ENCODE peak calls at places on chromosomes 7 and 10, in five cellular contexts. One of them, this sample, is unnamed.

GRCh38 chr7:140389445-140389844 is 8.9 kb downstream of the SLC37A3 start:
- DNase-seq in fibroblast of pulmonary artery: no peak
- DNase-seq in GM23248: no peak
- DNase-seq in CD8-positive, alpha-beta memory T cell: no peak
- DNase-seq in astrocyte of the spinal cord: no peak
- DNase-seq in this sample: no peak

GRCh38 chr10:35447693-35448407 is 111.5 kb downstream of the CCNY start:
- DNase-seq in fibroblast of pulmonary artery: peak; percentile 90
- DNase-seq in GM23248: peak; percentile 70
- DNase-seq in CD8-positive, alpha-beta memory T cell: no peak
- DNase-seq in astrocyte of the spinal cord: peak; percentile 72
- DNase-seq in this sample: no peak

GRCh38 chr10:122561792-122562191 is 1.2 kb downstream of the DMBT1 start:
- DNase-seq in fibroblast of pulmonary artery: no peak
- DNase-seq in GM23248: no peak
- DNase-seq in CD8-positive, alpha-beta memory T cell: no peak
- DNase-seq in astrocyte of the spinal cord: no peak
- DNase-seq in this sample: no peak

GRCh38 chr10:102752266-102752930 is 8.7 kb downstream of the WBP1L start:
- DNase-seq in fibroblast of pulmonary artery: peak; percentile 78
- DNase-seq in GM23248: peak; percentile 96
- DNase-seq in CD8-positive, alpha-beta memory T cell: no peak
- DNase-seq in astrocyte of the spinal cord: peak; percentile 87
- DNase-seq in this sample: no peak

GRCh38 chr7:155211173-155211572 is 86.5 kb upstream of the INSIG1 start:
- DNase-seq in fibroblast of pulmonary artery: no peak
- DNase-seq in GM23248: no peak
- DNase-seq in CD8-positive, alpha-beta memory T cell: no peak
- DNase-seq in astrocyte of the spinal cord: no peak
- DNase-seq in this sample: no peak

GRCh38 chr7:108156897-108157605 is 26.9 kb upstream of the LAMB4 start:
- DNase-seq in fibroblast of pulmonary artery: no peak
- DNase-seq in GM23248: peak; percentile 58
- DNase-seq in CD8-positive, alpha-beta memory T cell: no peak
- DNase-seq in astrocyte of the spinal cord: no peak
- DNase-seq in this sample: no peak

GRCh38 chr10:75106242-75106641 is 5.2 kb upstream of the SAMD8 start:
- DNase-seq in fibroblast of pulmonary artery: no peak
- DNase-seq in GM23248: peak; percentile 13
- DNase-seq in CD8-positive, alpha-beta memory T cell: no peak
- DNase-seq in astrocyte of the spinal cord: no peak
- DNase-seq in this sample: no peak

GRCh38 chr10:61943699-61944444 is 42.4 kb downstream of the ARID5B start:
- DNase-seq in fibroblast of pulmonary artery: peak; percentile 83
- DNase-seq in GM23248: peak; percentile 77
- DNase-seq in CD8-positive, alpha-beta memory T cell: no peak
- DNase-seq in astrocyte of the spinal cord: peak; percentile 73
- DNase-seq in this sample: peak; percentile 31

GRCh38 chr7:142853739-142854504 is 954 bp upstream of the EPHB6 start:
- DNase-seq in fibroblast of pulmonary artery: peak; percentile 64
- DNase-seq in GM23248: peak; percentile 67
- DNase-seq in CD8-positive, alpha-beta memory T cell: peak; percentile 77
- DNase-seq in astrocyte of the spinal cord: peak; percentile 60
- DNase-seq in this sample: no peak

GRCh38 chr10:125001313-125002043 is 59.6 kb downstream of the ZRANB1 start:
- DNase-seq in fibroblast of pulmonary artery: no peak
- DNase-seq in GM23248: no peak
- DNase-seq in CD8-positive, alpha-beta memory T cell: no peak
- DNase-seq in astrocyte of the spinal cord: no peak
- DNase-seq in this sample: no peak

GRCh38 chr7:11261470-11261869 is 287.8 kb downstream of the PHF14 start:
- DNase-seq in fibroblast of pulmonary artery: no peak
- DNase-seq in GM23248: no peak
- DNase-seq in CD8-positive, alpha-beta memory T cell: no peak
- DNase-seq in astrocyte of the spinal cord: peak; percentile 3
- DNase-seq in this sample: no peak

GRCh38 chr7:105224884-105225651 is 163.7 kb downstream of the SRPK2 start:
- DNase-seq in fibroblast of pulmonary artery: peak; percentile 89
- DNase-seq in GM23248: peak; percentile 95
- DNase-seq in CD8-positive, alpha-beta memory T cell: no peak
- DNase-seq in astrocyte of the spinal cord: peak; percentile 94
- DNase-seq in this sample: peak; percentile 85

GRCh38 chr7:155531686-155532085 is 14.7 kb downstream of the CNPY1 start:
- DNase-seq in fibroblast of pulmonary artery: no peak
- DNase-seq in GM23248: no peak
- DNase-seq in CD8-positive, alpha-beta memory T cell: no peak
- DNase-seq in astrocyte of the spinal cord: no peak
- DNase-seq in this sample: no peak

GRCh38 chr7:42227523-42227922 is 9.5 kb downstream of the GLI3 start:
- DNase-seq in fibroblast of pulmonary artery: no peak
- DNase-seq in GM23248: no peak
- DNase-seq in CD8-positive, alpha-beta memory T cell: no peak
- DNase-seq in astrocyte of the spinal cord: no peak
- DNase-seq in this sample: no peak

GRCh38 chr7:50834679-50835078 is 52.0 kb upstream of the GRB10 start:
- DNase-seq in fibroblast of pulmonary artery: no peak
- DNase-seq in GM23248: peak; percentile 34
- DNase-seq in CD8-positive, alpha-beta memory T cell: no peak
- DNase-seq in astrocyte of the spinal cord: no peak
- DNase-seq in this sample: no peak

GRCh38 chr10:35758086-35758485 is 116.0 kb upstream of the FZD8 start:
- DNase-seq in fibroblast of pulmonary artery: peak; percentile 46
- DNase-seq in GM23248: no peak
- DNase-seq in CD8-positive, alpha-beta memory T cell: no peak
- DNase-seq in astrocyte of the spinal cord: no peak
- DNase-seq in this sample: peak; percentile 63

GRCh38 chr10:70292016-70292415 is 8.2 kb upstream of the NPFFR1 start:
- DNase-seq in fibroblast of pulmonary artery: no peak
- DNase-seq in GM23248: peak; percentile 12
- DNase-seq in CD8-positive, alpha-beta memory T cell: no peak
- DNase-seq in astrocyte of the spinal cord: no peak
- DNase-seq in this sample: no peak

GRCh38 chr10:28939352-28940157 is 262.2 kb downstream of the BAMBI start:
- DNase-seq in fibroblast of pulmonary artery: peak; percentile 98
- DNase-seq in GM23248: peak; percentile 33
- DNase-seq in CD8-positive, alpha-beta memory T cell: no peak
- DNase-seq in astrocyte of the spinal cord: peak; percentile 72
- DNase-seq in this sample: peak; percentile 35

GRCh38 chr10:2944788-2945187 is 122.6 kb upstream of the PFKP start:
- DNase-seq in fibroblast of pulmonary artery: no peak
- DNase-seq in GM23248: no peak
- DNase-seq in CD8-positive, alpha-beta memory T cell: no peak
- DNase-seq in astrocyte of the spinal cord: no peak
- DNase-seq in this sample: no peak

GRCh38 chr10:29297678-29298077 is 8.8 kb downstream of the LYZL1 start:
- DNase-seq in fibroblast of pulmonary artery: no peak
- DNase-seq in GM23248: no peak
- DNase-seq in CD8-positive, alpha-beta memory T cell: no peak
- DNase-seq in astrocyte of the spinal cord: peak; percentile 16
- DNase-seq in this sample: no peak

GRCh38 chr10:124223001-124223710 is 129.8 kb upstream of the CHST15 start:
- DNase-seq in fibroblast of pulmonary artery: no peak
- DNase-seq in GM23248: no peak
- DNase-seq in CD8-positive, alpha-beta memory T cell: no peak
- DNase-seq in astrocyte of the spinal cord: no peak
- DNase-seq in this sample: no peak

GRCh38 chr7:91912500-91912899 is 28.2 kb upstream of the AKAP9 start:
- DNase-seq in fibroblast of pulmonary artery: peak; percentile 43
- DNase-seq in GM23248: peak; percentile 37
- DNase-seq in CD8-positive, alpha-beta memory T cell: no peak
- DNase-seq in astrocyte of the spinal cord: peak; percentile 63
- DNase-seq in this sample: peak; percentile 20

GRCh38 chr7:81053623-81054022 is 134.8 kb upstream of the SEMA3C start:
- DNase-seq in fibroblast of pulmonary artery: peak; percentile 12
- DNase-seq in GM23248: no peak
- DNase-seq in CD8-positive, alpha-beta memory T cell: no peak
- DNase-seq in astrocyte of the spinal cord: peak; percentile 41
- DNase-seq in this sample: no peak

GRCh38 chr7:116316838-116317612 is 106.7 kb downstream of the TES start:
- DNase-seq in fibroblast of pulmonary artery: peak; percentile 98
- DNase-seq in GM23248: peak; percentile 99
- DNase-seq in CD8-positive, alpha-beta memory T cell: no peak
- DNase-seq in astrocyte of the spinal cord: peak; percentile 98
- DNase-seq in this sample: peak; percentile 99

GRCh38 chr10:101258179-101258885 is 29.1 kb upstream of the LBX1 start:
- DNase-seq in fibroblast of pulmonary artery: no peak
- DNase-seq in GM23248: no peak
- DNase-seq in CD8-positive, alpha-beta memory T cell: no peak
- DNase-seq in astrocyte of the spinal cord: no peak
- DNase-seq in this sample: no peak

GRCh38 chr7:29494350-29494749 is 69.3 kb upstream of the PRR15 start:
- DNase-seq in fibroblast of pulmonary artery: peak; percentile 91
- DNase-seq in GM23248: peak; percentile 64
- DNase-seq in CD8-positive, alpha-beta memory T cell: no peak
- DNase-seq in astrocyte of the spinal cord: peak; percentile 62
- DNase-seq in this sample: peak; percentile 33

GRCh38 chr10:43351301-43351700 is 20.1 kb upstream of the FXYD4 start:
- DNase-seq in fibroblast of pulmonary artery: no peak
- DNase-seq in GM23248: no peak
- DNase-seq in CD8-positive, alpha-beta memory T cell: no peak
- DNase-seq in astrocyte of the spinal cord: no peak
- DNase-seq in this sample: no peak

GRCh38 chr10:43347997-43348396 is 23.4 kb upstream of the FXYD4 start:
- DNase-seq in fibroblast of pulmonary artery: no peak
- DNase-seq in GM23248: no peak
- DNase-seq in CD8-positive, alpha-beta memory T cell: no peak
- DNase-seq in astrocyte of the spinal cord: no peak
- DNase-seq in this sample: no peak

GRCh38 chr10:43348511-43349312 is 22.7 kb upstream of the FXYD4 start:
- DNase-seq in fibroblast of pulmonary artery: peak; percentile 84
- DNase-seq in GM23248: peak; percentile 88
- DNase-seq in CD8-positive, alpha-beta memory T cell: peak; percentile 90
- DNase-seq in astrocyte of the spinal cord: peak; percentile 62
- DNase-seq in this sample: peak; percentile 31

GRCh38 chr10:43350686-43351085 is 20.8 kb upstream of the FXYD4 start:
- DNase-seq in fibroblast of pulmonary artery: no peak
- DNase-seq in GM23248: no peak
- DNase-seq in CD8-positive, alpha-beta memory T cell: no peak
- DNase-seq in astrocyte of the spinal cord: no peak
- DNase-seq in this sample: no peak

GRCh38 chr10:43350139-43350538 is 21.3 kb upstream of the FXYD4 start:
- DNase-seq in fibroblast of pulmonary artery: no peak
- DNase-seq in GM23248: no peak
- DNase-seq in CD8-positive, alpha-beta memory T cell: no peak
- DNase-seq in astrocyte of the spinal cord: no peak
- DNase-seq in this sample: no peak
- H3K4me3 ChIP-seq in fibroblast of pulmonary artery: no peak overlapping the region
- H3K4me3 ChIP-seq in GM23248: no peak overlapping the region
- H3K4me3 ChIP-seq in CD8-positive, alpha-beta memory T cell: no peak overlapping the region
- H3K4me3 ChIP-seq in astrocyte of the spinal cord: no peak overlapping the region
- H3K4me3 ChIP-seq in this sample: no peak overlapping the region

DNA sequence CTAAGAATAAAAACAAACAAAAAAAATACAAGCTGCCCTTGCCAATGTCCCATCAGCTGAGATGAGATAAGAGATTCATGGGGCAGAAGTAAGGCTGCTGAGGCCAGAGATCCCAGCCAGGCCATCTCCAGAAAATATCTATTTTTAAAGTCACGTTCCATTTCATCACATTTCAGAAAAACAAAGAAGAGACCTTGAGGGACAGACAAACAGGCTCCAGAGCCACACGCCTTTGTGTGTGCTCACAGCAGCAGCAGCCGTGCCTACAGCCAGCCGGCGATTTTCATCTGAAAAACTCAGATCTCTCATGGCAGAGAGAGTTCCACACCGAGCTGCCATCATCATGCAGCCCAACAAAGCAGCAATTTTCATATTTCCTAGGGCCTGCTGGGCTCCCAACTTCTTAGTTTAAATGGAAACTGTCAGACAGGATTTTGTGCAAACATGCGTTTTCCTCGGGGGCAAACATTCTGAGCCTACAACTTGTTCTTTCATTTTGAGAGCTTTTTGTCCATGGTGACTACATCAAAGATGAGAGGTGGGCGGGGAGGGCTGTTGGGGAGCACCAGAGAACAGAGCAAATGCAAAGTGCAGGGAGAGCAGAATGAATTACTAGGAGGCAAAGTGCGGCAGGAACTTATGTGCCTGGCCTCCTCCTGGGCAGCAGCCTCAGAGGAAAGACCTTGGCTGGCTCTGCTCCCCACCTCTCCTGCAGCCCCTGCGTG is 38.8 kb downstream of the DLG5 start:
- DNase-seq in fibroblast of pulmonary artery: no peak
- DNase-seq in GM23248: peak; percentile 70
- DNase-seq in CD8-positive, alpha-beta memory T cell: no peak
- DNase-seq in astrocyte of the spinal cord: no peak
- DNase-seq in this sample: no peak
- H3K4me3 ChIP-seq in fibroblast of pulmonary artery: peak overlapping the region; percentile 14
- H3K4me3 ChIP-seq in GM23248: peak overlapping the region; percentile 54
- H3K4me3 ChIP-seq in CD8-positive, alpha-beta memory T cell: no peak overlapping the region
- H3K4me3 ChIP-seq in astrocyte of the spinal cord: no peak overlapping the region
- H3K4me3 ChIP-seq in this sample: no peak overlapping the region

GRCh38 chr10:92691591-92692084 is 1.9 kb downstream of the HHEX start:
- DNase-seq in fibroblast of pulmonary artery: no peak
- DNase-seq in GM23248: no peak
- DNase-seq in CD8-positive, alpha-beta memory T cell: no peak
- DNase-seq in astrocyte of the spinal cord: no peak
- DNase-seq in this sample: no peak

GRCh38 chr10:92689663-92690210 is at the start of gene HHEX:
- DNase-seq in fibroblast of pulmonary artery: peak; percentile 82
- DNase-seq in GM23248: peak; percentile 58
- DNase-seq in CD8-positive, alpha-beta memory T cell: no peak
- DNase-seq in astrocyte of the spinal cord: peak; percentile 73
- DNase-seq in this sample: no peak

GRCh38 chr10:92690211-92691041 is 671 bp downstream of the HHEX start:
- DNase-seq in fibroblast of pulmonary artery: peak; percentile 72
- DNase-seq in GM23248: peak; percentile 66
- DNase-seq in CD8-positive, alpha-beta memory T cell: peak; percentile 67
- DNase-seq in astrocyte of the spinal cord: peak; percentile 73
- DNase-seq in this sample: no peak

GRCh38 chr10:92692085-92692671 is 2.4 kb downstream of the HHEX start:
- DNase-seq in fibroblast of pulmonary artery: no peak
- DNase-seq in GM23248: no peak
- DNase-seq in CD8-positive, alpha-beta memory T cell: no peak
- DNase-seq in astrocyte of the spinal cord: no peak
- DNase-seq in this sample: no peak

GRCh38 chr10:92691042-92691590 is 1.4 kb downstream of the HHEX start:
- DNase-seq in fibroblast of pulmonary artery: no peak
- DNase-seq in GM23248: no peak
- DNase-seq in CD8-positive, alpha-beta memory T cell: no peak
- DNase-seq in astrocyte of the spinal cord: no peak
- DNase-seq in this sample: no peak
- H3K4me3 ChIP-seq in fibroblast of pulmonary artery: peak overlapping the region; percentile 75
- H3K4me3 ChIP-seq in GM23248: no peak overlapping the region
- H3K4me3 ChIP-seq in CD8-positive, alpha-beta memory T cell: peak overlapping the region; percentile 45
- H3K4me3 ChIP-seq in astrocyte of the spinal cord: peak overlapping the region; percentile 64
- H3K4me3 ChIP-seq in this sample: no peak overlapping the region

GRCh38 chr7:13291010-13291409 is 603.6 kb downstream of the ARL4A start:
- DNase-seq in fibroblast of pulmonary artery: peak; percentile 20
- DNase-seq in GM23248: peak; percentile 56
- DNase-seq in CD8-positive, alpha-beta memory T cell: no peak
- DNase-seq in astrocyte of the spinal cord: no peak
- DNase-seq in this sample: peak; percentile 13

GRCh38 chr7:13293264-13294002 is 606.0 kb downstream of the ARL4A start:
- DNase-seq in fibroblast of pulmonary artery: no peak
- DNase-seq in GM23248: peak; percentile 25
- DNase-seq in CD8-positive, alpha-beta memory T cell: no peak
- DNase-seq in astrocyte of the spinal cord: peak; percentile 15
- DNase-seq in this sample: no peak

GRCh38 chr7:13286916-13287315 is 599.5 kb downstream of the ARL4A start:
- DNase-seq in fibroblast of pulmonary artery: no peak
- DNase-seq in GM23248: no peak
- DNase-seq in CD8-positive, alpha-beta memory T cell: no peak
- DNase-seq in astrocyte of the spinal cord: no peak
- DNase-seq in this sample: no peak

GRCh38 chr7:13288516-13288915 is 601.1 kb downstream of the ARL4A start:
- DNase-seq in fibroblast of pulmonary artery: no peak
- DNase-seq in GM23248: peak; percentile 45
- DNase-seq in CD8-positive, alpha-beta memory T cell: no peak
- DNase-seq in astrocyte of the spinal cord: no peak
- DNase-seq in this sample: no peak
- H3K4me3 ChIP-seq in fibroblast of pulmonary artery: no peak overlapping the region
- H3K4me3 ChIP-seq in GM23248: no peak overlapping the region
- H3K4me3 ChIP-seq in CD8-positive, alpha-beta memory T cell: no peak overlapping the region
- H3K4me3 ChIP-seq in astrocyte of the spinal cord: no peak overlapping the region
- H3K4me3 ChIP-seq in this sample: no peak overlapping the region